ENCODE peak calls at places on chromosomes 2 and 18, in five cellular contexts. I is A549, N is AG04450, H is psoas muscle, Y is stomach. T is an unnamed sample.

GRCh38 chr2:37306024-37306423 is 18.6 kb downstream of the PRKD3 start:
- DNase-seq in I (no peak), N (no peak), H (no peak), Y (no peak), T (no peak)

GRCh38 chr18:49020621-49021021 is 69.9 kb upstream of the SMAD7 start:
- DNase-seq in I (no peak), N (no peak), H (peak; percentile 34), Y (peak; percentile 23), T (no peak)

GRCh38 chr2:206572725-206573124 is 69.6 kb upstream of the FAM237A start:
- DNase-seq in I (no peak), N (no peak), H (no peak), Y (no peak), T (no peak)

GRCh38 chr2:158325031-158325781 is 131.3 kb downstream of the CCDC148 start:
- DNase-seq in I (no peak), N (no peak), H (no peak), Y (no peak), T (no peak)

GRCh38 chr2:200185575-200186103 is 120.9 kb upstream of the SPATS2L start:
- DNase-seq in I (no peak), N (no peak), H (no peak), Y (no peak), T (no peak)

GRCh38 chr2:138101718-138102117 is 137.4 kb downstream of the HNMT start:
- DNase-seq in I (no peak), N (no peak), H (no peak), Y (no peak), T (no peak)

GRCh38 chr2:112474844-112475486 is 7.0 kb upstream of the TTL start:
- DNase-seq in I (no peak), N (no peak), H (no peak), Y (no peak), T (no peak)

GRCh38 chr2:178006710-178007109 is 65.9 kb downstream of the PDE11A start:
- DNase-seq in I (no peak), N (no peak), H (no peak), Y (no peak), T (no peak)

GRCh38 chr2:69933254-69933828 is 18.4 kb downstream of the MXD1 start:
- DNase-seq in I (no peak), N (no peak), H (no peak), Y (no peak), T (no peak)

GRCh38 chr2:41061371-41061770 is 609.5 kb upstream of the SLC8A1 start:
- DNase-seq in I (no peak), N (no peak), H (no peak), Y (no peak), T (no peak)

GRCh38 chr2:234770081-234770506 is 181.7 kb upstream of the SH3BP4 start:
- DNase-seq in I (no peak), N (peak; percentile 59), H (no peak), Y (no peak), T (no peak)

GRCh38 chr2:105361132-105361889 is 24.0 kb downstream of the C2orf49 start:
- DNase-seq in I (no peak), N (no peak), H (no peak), Y (no peak), T (no peak)

GRCh38 chr18:76697441-76697901 is 124.9 kb upstream of the ZNF236 start:
- DNase-seq in I (no peak), N (no peak), H (no peak), Y (no peak), T (no peak)

GRCh38 chr2:134668821-134669220 is 50.0 kb downstream of the TMEM163 start:
- DNase-seq in I (no peak), N (no peak), H (no peak), Y (peak; percentile 40), T (no peak)

GRCh38 chr2:241751776-241752175 is 17.3 kb downstream of the D2HGDH start:
- DNase-seq in I (no peak), N (no peak), H (peak; percentile 24), Y (no peak), T (no peak)

GRCh38 chr2:210443527-210443926 is 33.0 kb downstream of the LANCL1 start:
- DNase-seq in I (no peak), N (no peak), H (no peak), Y (no peak), T (no peak)

GRCh38 chr18:61770279-61770678 is 122.5 kb downstream of the RNF152 start:
- DNase-seq in I (no peak), N (no peak), H (no peak), Y (no peak), T (no peak)

GRCh38 chr2:100283724-100284501 is 38.4 kb downstream of the LONRF2 start:
- DNase-seq in I (no peak), N (no peak), H (no peak), Y (no peak), T (no peak)

GRCh38 chr2:234290671-234291070 is 206.2 kb downstream of the ARL4C start:
- DNase-seq in I (no peak), N (no peak), H (no peak), Y (peak; percentile 41), T (no peak)

GRCh38 chr18:10353791-10354190 is 100.6 kb upstream of the APCDD1 start:
- DNase-seq in I (no peak), N (peak; percentile 55), H (no peak), Y (no peak), T (no peak)

GRCh38 chr2:54895735-54896134 is 154.5 kb downstream of the RTN4 start:
- DNase-seq in I (no peak), N (no peak), H (no peak), Y (no peak), T (no peak)

GRCh38 chr2:11753886-11754704 is 7.7 kb downstream of the LPIN1 start:
- DNase-seq in I (peak; percentile 31), N (no peak), H (no peak), Y (peak; percentile 43), T (no peak)

GRCh38 chr2:237012577-237013237 is 73.0 kb upstream of the COPS8 start:
- DNase-seq in I (no peak), N (peak; percentile 16), H (no peak), Y (no peak), T (no peak)

GRCh38 chr2:8316356-8316755 is 365.5 kb upstream of the ID2 start:
- DNase-seq in I (no peak), N (no peak), H (no peak), Y (no peak), T (no peak)

GRCh38 chr2:42513252-42513918 is 19.6 kb upstream of the KCNG3 start:
- DNase-seq in I (peak; percentile 67), N (peak; percentile 20), H (no peak), Y (peak; percentile 37), T (no peak)

GRCh38 chr2:149617057-149617456 is 29.5 kb upstream of the MMADHC start:
- DNase-seq in I (no peak), N (no peak), H (no peak), Y (no peak), T (no peak)

GRCh38 chr2:71949537-71949798 is 198.2 kb downstream of the CYP26B1 start:
- DNase-seq in I (no peak), N (no peak), H (no peak), Y (no peak), T (no peak)

GRCh38 chr2:202043473-202043872 is 9.8 kb downstream of the FZD7 start:
- DNase-seq in I (no peak), N (no peak), H (no peak), Y (no peak), T (no peak)

GRCh38 chr2:189613650-189614420 is 33.2 kb upstream of the SLC40A1 start:
- DNase-seq in I (no peak), N (peak; percentile 33), H (no peak), Y (no peak), T (no peak)

GRCh38 chr18:67515987-67516431 is 511 bp downstream of the DSEL start:
- DNase-seq in I (peak; percentile 44), N (peak; percentile 55), H (peak; percentile 88), Y (peak; percentile 90), T (peak; percentile 83)

GRCh38 chr2:39838589-39838988 is 59.5 kb upstream of the THUMPD2 start:
- DNase-seq in I (no peak), N (no peak), H (no peak), Y (no peak), T (no peak)

DNA sequence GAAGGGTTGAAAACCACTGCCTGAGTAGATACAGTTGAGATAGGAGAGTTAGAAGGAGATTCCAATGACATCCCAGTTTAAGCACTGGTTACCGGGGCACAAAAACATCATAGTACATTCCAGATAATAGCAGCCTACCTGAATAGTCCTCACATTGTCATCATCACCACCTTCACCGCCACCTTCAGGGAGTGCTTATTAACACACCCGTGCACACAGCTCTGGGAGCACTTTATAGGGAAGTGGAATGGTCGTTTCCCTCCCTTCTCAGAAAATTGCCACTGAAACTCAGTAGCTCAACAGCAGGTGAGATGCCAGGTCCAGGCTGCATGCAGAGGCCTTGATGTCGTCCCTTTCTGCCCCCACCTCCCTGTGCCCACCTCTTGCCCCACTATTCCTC is 8.2 kb downstream of the SERPINB7 start:
- DNase-seq in I (no peak), N (no peak), H (no peak), Y (no peak), T (no peak)
- TF ChIP-seq CTCF in I (no peak), N (no peak), H (no peak), Y (no peak), T (no peak)

GRCh38 chr2:1907283-1907682 is 163.0 kb upstream of the PXDN start:
- DNase-seq in I (no peak), N (no peak), H (no peak), Y (no peak), T (no peak)
- TF ChIP-seq CTCF in I (no peak), N (no peak), H (no peak), Y (no peak), T (no peak)

GRCh38 chr18:12248926-12249720 is 5.0 kb upstream of the CIDEA start:
- DNase-seq in I (no peak), N (no peak), H (peak; percentile 22), Y (no peak), T (no peak)

GRCh38 chr18:12245793-12246135 is 8.4 kb upstream of the CIDEA start:
- DNase-seq in I (no peak), N (no peak), H (peak; percentile 27), Y (no peak), T (no peak)

GRCh38 chr18:12251311-12251710 is 2.9 kb upstream of the CIDEA start:
- DNase-seq in I (no peak), N (no peak), H (no peak), Y (no peak), T (no peak)

GRCh38 chr18:12247946-12248345 is 6.2 kb upstream of the CIDEA start:
- DNase-seq in I (no peak), N (no peak), H (no peak), Y (no peak), T (no peak)

GRCh38 chr18:12246849-12247808 is 7.0 kb upstream of the CIDEA start:
- DNase-seq in I (peak; percentile 21), N (no peak), H (peak; percentile 26), Y (no peak), T (no peak)
- TF ChIP-seq CTCF in I (peak; percentile 32), N (peak; percentile 42), H (no peak), Y (no peak), T (peak; percentile 68)

DNA sequence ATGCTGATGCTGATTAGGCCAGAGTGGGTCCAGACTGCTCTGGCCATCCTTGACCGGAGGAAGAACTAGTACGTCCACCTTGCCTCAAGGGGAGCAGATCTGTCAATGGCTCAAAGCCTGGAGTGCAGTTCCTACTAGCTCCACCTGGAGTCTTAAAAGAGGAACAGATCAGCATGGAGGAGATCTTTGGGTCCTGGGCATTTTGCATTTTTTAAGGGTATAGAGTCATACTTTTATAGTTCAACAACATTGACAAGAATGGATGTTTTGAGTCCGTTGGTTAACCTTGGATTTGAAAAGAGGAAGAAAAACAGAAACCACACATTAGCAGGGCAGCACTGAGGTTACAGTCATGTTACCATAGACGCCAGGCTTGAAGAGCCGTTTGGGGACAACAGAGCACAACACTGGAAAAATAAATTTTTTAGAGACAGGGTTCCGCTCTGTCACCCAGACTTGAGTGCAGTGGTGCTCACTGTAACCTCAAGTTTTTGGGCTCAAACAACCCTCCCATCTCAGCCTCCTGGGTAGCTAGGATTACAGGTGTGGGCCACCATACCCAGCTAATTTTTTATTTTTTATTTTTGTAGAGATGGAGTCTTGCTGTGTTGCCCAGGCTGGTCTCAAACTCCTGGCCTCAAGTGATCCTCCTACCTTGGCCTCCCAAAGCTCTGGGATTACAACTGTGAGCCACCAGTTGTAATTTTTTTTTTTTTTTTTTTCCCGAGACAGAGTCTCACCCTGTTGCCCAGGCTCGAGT is 78.5 kb downstream of the PRKCE start:
- DNase-seq in I (peak; percentile 52), N (no peak), H (no peak), Y (no peak), T (no peak)
- TF ChIP-seq CTCF in I (no peak), N (peak; percentile 13), H (no peak), Y (no peak), T (peak; percentile 28)